ENCODE peak calls at places on chromosomes 16 and 17, in six cellular contexts. One of them, this sample, is unnamed.

GRCh38 chr17:63337579-63337978 is 108.5 kb downstream of the CYB561 start:
- DNase-seq in breast epithelium: no peak
- DNase-seq in IMR-90: no peak
- DNase-seq in tibial nerve: no peak
- DNase-seq in A549: no peak
- DNase-seq in heart left ventricle: no peak
- DNase-seq in this sample: no peak

GRCh38 chr17:81481011-81481799 is 31.4 kb downstream of the ACTG1 start:
- DNase-seq in IMR-90: peak; percentile 46
- DNase-seq in tibial nerve: peak; percentile 59
- DNase-seq in heart left ventricle: peak; percentile 86
- DNase-seq in breast epithelium: peak; percentile 68
- DNase-seq in A549: peak; percentile 87
- DNase-seq in this sample: no peak

GRCh38 chr17:45311762-45312476 is 4.9 kb downstream of the MAP3K14 start:
- DNase-seq in A549: peak; percentile 62
- DNase-seq in heart left ventricle: peak; percentile 56
- DNase-seq in IMR-90: peak; percentile 63
- DNase-seq in tibial nerve: peak; percentile 32
- DNase-seq in breast epithelium: no peak
- DNase-seq in this sample: no peak

GRCh38 chr17:12492450-12492849 is 173.2 kb upstream of the MYOCD start:
- DNase-seq in heart left ventricle: no peak
- DNase-seq in tibial nerve: no peak
- DNase-seq in IMR-90: peak; percentile 95
- DNase-seq in A549: no peak
- DNase-seq in breast epithelium: no peak
- DNase-seq in this sample: no peak

GRCh38 chr17:39118674-39119419 is 32.6 kb downstream of the PLXDC1 start:
- DNase-seq in IMR-90: no peak
- DNase-seq in tibial nerve: no peak
- DNase-seq in breast epithelium: no peak
- DNase-seq in A549: no peak
- DNase-seq in heart left ventricle: no peak
- DNase-seq in this sample: no peak

GRCh38 chr17:7176870-7177209 is 2.3 kb downstream of the ASGR1 start:
- DNase-seq in IMR-90: no peak
- DNase-seq in breast epithelium: no peak
- DNase-seq in A549: no peak
- DNase-seq in heart left ventricle: no peak
- DNase-seq in tibial nerve: no peak
- DNase-seq in this sample: no peak

GRCh38 chr16:3014971-3015370 is 2.2 kb downstream of the CLDN9 start:
- DNase-seq in tibial nerve: no peak
- DNase-seq in A549: no peak
- DNase-seq in heart left ventricle: no peak
- DNase-seq in breast epithelium: no peak
- DNase-seq in IMR-90: no peak
- DNase-seq in this sample: no peak

GRCh38 chr17:80891096-80892018 is 100.3 kb upstream of the CHMP6 start:
- DNase-seq in A549: peak; percentile 91
- DNase-seq in tibial nerve: no peak
- DNase-seq in breast epithelium: no peak
- DNase-seq in heart left ventricle: no peak
- DNase-seq in IMR-90: peak; percentile 94
- DNase-seq in this sample: no peak

GRCh38 chr17:43914451-43914850 is 7.1 kb upstream of the MPP2 start:
- DNase-seq in breast epithelium: no peak
- DNase-seq in heart left ventricle: no peak
- DNase-seq in A549: no peak
- DNase-seq in IMR-90: no peak
- DNase-seq in tibial nerve: no peak
- DNase-seq in this sample: no peak

GRCh38 chr17:10309003-10309974 is 63.5 kb downstream of the MYH13 start:
- DNase-seq in tibial nerve: no peak
- DNase-seq in breast epithelium: no peak
- DNase-seq in heart left ventricle: no peak
- DNase-seq in IMR-90: no peak
- DNase-seq in A549: no peak
- DNase-seq in this sample: no peak

GRCh38 chr17:46832945-46833839 is 14.7 kb upstream of the WNT3 start:
- DNase-seq in tibial nerve: no peak
- DNase-seq in heart left ventricle: no peak
- DNase-seq in A549: no peak
- DNase-seq in IMR-90: peak; percentile 87
- DNase-seq in breast epithelium: no peak
- DNase-seq in this sample: no peak

GRCh38 chr16:17342031-17342430 is 128.7 kb downstream of the XYLT1 start:
- DNase-seq in IMR-90: no peak
- DNase-seq in tibial nerve: no peak
- DNase-seq in breast epithelium: no peak
- DNase-seq in heart left ventricle: no peak
- DNase-seq in A549: no peak
- DNase-seq in this sample: no peak

GRCh38 chr17:46190763-46191162 is 2.5 kb downstream of the KANSL1 start:
- DNase-seq in tibial nerve: no peak
- DNase-seq in breast epithelium: no peak
- DNase-seq in A549: no peak
- DNase-seq in IMR-90: peak; percentile 11
- DNase-seq in heart left ventricle: no peak
- DNase-seq in this sample: no peak

GRCh38 chr17:49101054-49101534 is 31.5 kb upstream of the B4GALNT2 start:
- DNase-seq in breast epithelium: peak; percentile 55
- DNase-seq in heart left ventricle: no peak
- DNase-seq in A549: no peak
- DNase-seq in IMR-90: peak; percentile 86
- DNase-seq in tibial nerve: no peak
- DNase-seq in this sample: no peak

GRCh38 chr17:9151091-9151490 is 129.8 kb downstream of the NTN1 start:
- DNase-seq in heart left ventricle: no peak
- DNase-seq in tibial nerve: no peak
- DNase-seq in IMR-90: no peak
- DNase-seq in breast epithelium: no peak
- DNase-seq in A549: no peak
- DNase-seq in this sample: no peak

GRCh38 chr17:8872036-8872704 is 4.7 kb upstream of the PIK3R6 start:
- DNase-seq in tibial nerve: no peak
- DNase-seq in IMR-90: no peak
- DNase-seq in breast epithelium: no peak
- DNase-seq in heart left ventricle: no peak
- DNase-seq in A549: no peak
- DNase-seq in this sample: no peak

GRCh38 chr17:8120520-8121443 is 2.5 kb upstream of the ALOXE3 start:
- DNase-seq in tibial nerve: no peak
- DNase-seq in A549: peak; percentile 78
- DNase-seq in IMR-90: peak; percentile 69
- DNase-seq in heart left ventricle: peak; percentile 57
- DNase-seq in breast epithelium: no peak
- DNase-seq in this sample: no peak

GRCh38 chr17:79950711-79951110 is 85.0 kb downstream of the TBC1D16 start:
- DNase-seq in A549: no peak
- DNase-seq in heart left ventricle: no peak
- DNase-seq in tibial nerve: no peak
- DNase-seq in IMR-90: no peak
- DNase-seq in breast epithelium: peak; percentile 24
- DNase-seq in this sample: no peak

GRCh38 chr17:72381597-72382397 is 261.0 kb downstream of the SOX9 start:
- DNase-seq in IMR-90: no peak
- DNase-seq in tibial nerve: no peak
- DNase-seq in breast epithelium: no peak
- DNase-seq in heart left ventricle: no peak
- DNase-seq in A549: no peak
- DNase-seq in this sample: no peak

GRCh38 chr16:20383106-20384029 is 21.2 kb downstream of the PDILT start:
- DNase-seq in IMR-90: peak; percentile 54
- DNase-seq in breast epithelium: no peak
- DNase-seq in heart left ventricle: peak; percentile 35
- DNase-seq in tibial nerve: no peak
- DNase-seq in A549: peak; percentile 70
- DNase-seq in this sample: no peak

GRCh38 chr17:5019475-5019956 is 15.7 kb downstream of the SLC52A1 start:
- DNase-seq in tibial nerve: no peak
- DNase-seq in IMR-90: peak; percentile 12
- DNase-seq in A549: peak; percentile 43
- DNase-seq in heart left ventricle: no peak
- DNase-seq in breast epithelium: no peak
- DNase-seq in this sample: no peak

GRCh38 chr17:78401246-78401645 is 22.8 kb downstream of the PGS1 start:
- DNase-seq in tibial nerve: no peak
- DNase-seq in heart left ventricle: no peak
- DNase-seq in IMR-90: peak; percentile 31
- DNase-seq in breast epithelium: no peak
- DNase-seq in A549: no peak
- DNase-seq in this sample: no peak

GRCh38 chr17:5837055-5837491 is 233.1 kb upstream of the WSCD1 start:
- DNase-seq in heart left ventricle: no peak
- DNase-seq in A549: peak; percentile 73
- DNase-seq in breast epithelium: no peak
- DNase-seq in tibial nerve: no peak
- DNase-seq in IMR-90: peak; percentile 78
- DNase-seq in this sample: no peak

GRCh38 chr16:85415196-85415988 is 197.7 kb upstream of the GSE1 start:
- DNase-seq in tibial nerve: no peak
- DNase-seq in IMR-90: no peak
- DNase-seq in breast epithelium: no peak
- DNase-seq in heart left ventricle: peak; percentile 30
- DNase-seq in A549: no peak
- DNase-seq in this sample: no peak

GRCh38 chr16:14418795-14419225 is 211.2 kb downstream of the PARN start:
- DNase-seq in breast epithelium: no peak
- DNase-seq in IMR-90: no peak
- DNase-seq in A549: no peak
- DNase-seq in heart left ventricle: peak; percentile 23
- DNase-seq in tibial nerve: no peak
- DNase-seq in this sample: no peak

DNA sequence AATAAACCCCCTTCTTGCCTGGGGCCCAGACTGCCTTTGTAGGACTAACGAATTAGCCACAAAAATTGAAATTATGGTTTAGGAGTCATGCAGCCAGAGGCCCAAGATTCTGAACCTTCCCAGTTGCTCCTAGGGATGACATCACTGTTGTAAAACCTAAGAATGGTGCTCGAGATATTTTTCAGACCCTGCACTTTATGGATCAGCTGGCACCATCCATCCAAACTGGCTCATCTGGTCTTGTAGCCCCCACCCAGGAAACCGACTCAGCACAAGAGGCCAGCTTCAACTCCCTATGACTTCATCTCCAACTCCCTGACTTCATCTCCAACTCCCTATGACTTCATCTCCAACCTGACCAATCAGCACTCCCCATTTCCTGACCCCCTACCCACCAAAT is 10.9 kb upstream of the EVPL start:
- DNase-seq in tibial nerve: no peak
- DNase-seq in breast epithelium: no peak
- DNase-seq in A549: no peak
- DNase-seq in heart left ventricle: no peak
- DNase-seq in IMR-90: peak; percentile 16
- DNase-seq in this sample: no peak
- H3K4me3 ChIP-seq in tibial nerve: no peak overlapping the region
- H3K4me3 ChIP-seq in breast epithelium: no peak overlapping the region
- H3K4me3 ChIP-seq in A549: no peak overlapping the region
- H3K4me3 ChIP-seq in heart left ventricle: no peak overlapping the region
- H3K4me3 ChIP-seq in IMR-90: no peak overlapping the region
- H3K4me3 ChIP-seq in this sample: no peak overlapping the region

GRCh38 chr17:28345420-28346198 is 10.0 kb downstream of the TNFAIP1 start:
- DNase-seq in IMR-90: no peak
- DNase-seq in breast epithelium: no peak
- DNase-seq in tibial nerve: no peak
- DNase-seq in A549: no peak
- DNase-seq in heart left ventricle: peak; percentile 45
- DNase-seq in this sample: no peak
- TF ChIP-seq POLR2A in IMR-90: no peak
- TF ChIP-seq POLR2A in breast epithelium: no peak
- TF ChIP-seq POLR2A in tibial nerve: no peak
- TF ChIP-seq POLR2A in A549: no peak
- TF ChIP-seq POLR2A in heart left ventricle: no peak
- TF ChIP-seq POLR2A in this sample: no peak

GRCh38 chr16:49836668-49837067 is 19.2 kb downstream of the ZNF423 start:
- DNase-seq in breast epithelium: no peak
- DNase-seq in A549: no peak
- DNase-seq in IMR-90: no peak
- DNase-seq in heart left ventricle: no peak
- DNase-seq in tibial nerve: no peak
- DNase-seq in this sample: no peak

GRCh38 chr16:49838361-49838638 is 17.6 kb downstream of the ZNF423 start:
- DNase-seq in breast epithelium: no peak
- DNase-seq in A549: no peak
- DNase-seq in IMR-90: no peak
- DNase-seq in heart left ventricle: no peak
- DNase-seq in tibial nerve: no peak
- DNase-seq in this sample: no peak

GRCh38 chr16:49839462-49839825 is 16.5 kb downstream of the ZNF423 start:
- DNase-seq in breast epithelium: no peak
- DNase-seq in heart left ventricle: no peak
- DNase-seq in IMR-90: no peak
- DNase-seq in tibial nerve: no peak
- DNase-seq in A549: no peak
- DNase-seq in this sample: no peak

GRCh38 chr16:49837673-49838360 is 18.1 kb downstream of the ZNF423 start:
- DNase-seq in heart left ventricle: no peak
- DNase-seq in breast epithelium: no peak
- DNase-seq in tibial nerve: no peak
- DNase-seq in IMR-90: no peak
- DNase-seq in A549: no peak
- DNase-seq in this sample: no peak

DNA sequence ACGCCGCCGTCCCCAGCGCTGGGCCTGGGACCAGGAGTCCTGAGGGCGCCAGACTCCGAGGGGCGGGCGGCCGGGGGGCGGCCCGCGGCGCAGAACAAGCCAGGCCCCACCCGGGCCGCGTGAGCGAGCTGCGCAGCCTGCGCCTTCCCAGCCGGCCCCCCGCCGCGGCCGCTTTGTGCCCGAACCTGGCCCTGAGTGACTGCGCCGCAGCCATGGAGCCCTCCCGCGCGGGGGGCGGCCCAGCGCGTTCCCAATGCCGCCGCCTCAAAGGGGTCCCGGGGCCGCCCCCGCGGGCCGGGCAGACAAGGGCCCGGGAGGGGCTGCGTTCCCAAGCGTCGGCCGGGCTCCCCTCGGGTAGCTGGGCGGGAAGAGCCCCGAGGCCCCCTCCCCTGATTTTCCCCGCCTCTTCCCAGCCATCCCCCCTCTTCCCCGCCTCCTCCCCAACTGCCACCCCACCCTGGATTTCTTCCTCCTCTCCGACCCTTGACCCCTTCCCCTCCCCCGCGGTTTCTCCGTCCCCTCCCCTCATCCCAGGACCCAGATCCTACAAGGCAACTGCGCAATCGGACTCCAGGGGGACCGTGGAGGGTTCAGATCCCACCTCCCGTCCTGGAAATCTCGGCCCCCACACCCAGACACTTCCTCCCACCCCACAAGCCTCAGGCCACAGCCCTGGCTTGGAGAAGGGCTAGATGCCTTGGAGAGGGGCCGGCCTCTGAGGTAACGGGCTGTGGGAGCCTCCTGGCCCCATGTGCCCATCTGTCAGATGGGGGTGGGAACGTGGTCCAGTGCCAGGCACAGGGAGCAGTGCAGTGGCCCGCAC is 17.1 kb downstream of the ZNF423 start:
- DNase-seq in A549: no peak
- DNase-seq in heart left ventricle: no peak
- DNase-seq in breast epithelium: no peak
- DNase-seq in IMR-90: no peak
- DNase-seq in tibial nerve: no peak
- DNase-seq in this sample: no peak
- H3K4me3 ChIP-seq in A549: no peak overlapping the region
- H3K4me3 ChIP-seq in heart left ventricle: peak overlapping the region; percentile 48
- H3K4me3 ChIP-seq in breast epithelium: peak overlapping the region; percentile 49
- H3K4me3 ChIP-seq in IMR-90: no peak overlapping the region
- H3K4me3 ChIP-seq in tibial nerve: no peak overlapping the region
- H3K4me3 ChIP-seq in this sample: peak overlapping the region; percentile 28

GRCh38 chr16:67517661-67518423 is 10.8 kb upstream of the RIPOR1 start:
- DNase-seq in tibial nerve: no peak
- DNase-seq in A549: no peak
- DNase-seq in heart left ventricle: no peak
- DNase-seq in IMR-90: no peak
- DNase-seq in breast epithelium: no peak
- DNase-seq in this sample: no peak
- TF ChIP-seq POLR2A in tibial nerve: no peak
- TF ChIP-seq POLR2A in A549: no peak
- TF ChIP-seq POLR2A in heart left ventricle: no peak
- TF ChIP-seq POLR2A in IMR-90: no peak
- TF ChIP-seq POLR2A in breast epithelium: no peak
- TF ChIP-seq POLR2A in this sample: no peak